ENCODE peak calls at places on chromosomes 2 and 18, in six cellular contexts. V is tibial artery, Y is LNCaP clone FGC, L is lower lobe of right lung, B is BJ, O is stomach. Z is an unnamed sample.

GRCh38 chr2:62250239-62250638 is 54.3 kb downstream of the B3GNT2 start:
- DNase-seq in L (no peak), O (no peak), V (no peak), Y (no peak), B (no peak), Z (no peak)

GRCh38 chr18:47680488-47680887 is 250.0 kb downstream of the SMAD2 start:
- DNase-seq in V (no peak), O (no peak), B (no peak), L (no peak), Y (no peak), Z (no peak)

GRCh38 chr2:235642446-235643107 is 148.7 kb downstream of the AGAP1 start:
- DNase-seq in Y (no peak), B (no peak), V (no peak), L (no peak), O (no peak), Z (no peak)

GRCh38 chr2:109393211-109393610 is 220.6 kb downstream of the SEPTIN10 start:
- DNase-seq in B (no peak), Y (no peak), O (no peak), L (no peak), V (no peak), Z (no peak)

GRCh38 chr18:9455718-9456511 is 19.4 kb upstream of the RALBP1 start:
- DNase-seq in Y (no peak), L (no peak), O (no peak), V (no peak), B (no peak), Z (no peak)

GRCh38 chr2:15142069-15142689 is 419.0 kb downstream of the NBAS start:
- DNase-seq in L (no peak), V (no peak), Y (no peak), B (no peak), O (no peak), Z (no peak)

GRCh38 chr2:126506786-126507185 is 149.2 kb upstream of the GYPC start:
- DNase-seq in O (no peak), L (no peak), Y (no peak), V (no peak), B (no peak), Z (no peak)

GRCh38 chr2:71512386-71512785 is 59.0 kb downstream of the DYSF start:
- DNase-seq in L (no peak), Y (no peak), O (no peak), V (peak; percentile 17), B (no peak), Z (no peak)

GRCh38 chr2:60558536-60558935 is 5.1 kb upstream of the BCL11A start:
- DNase-seq in Y (no peak), O (no peak), B (no peak), V (no peak), L (no peak), Z (no peak)

GRCh38 chr2:134518101-134518500 is 200.7 kb downstream of the TMEM163 start:
- DNase-seq in Y (peak; percentile 11), L (no peak), O (no peak), B (no peak), V (no peak), Z (no peak)

GRCh38 chr2:218396688-218397501 is 2.8 kb upstream of the CTDSP1 start:
- DNase-seq in B (no peak), L (peak; percentile 91), Y (no peak), O (peak; percentile 78), V (peak; percentile 92), Z (no peak)

GRCh38 chr2:68031546-68032160 is 31.2 kb downstream of the C1D start:
- DNase-seq in V (no peak), B (no peak), O (no peak), L (no peak), Y (peak; percentile 17), Z (peak; percentile 25)

DNA sequence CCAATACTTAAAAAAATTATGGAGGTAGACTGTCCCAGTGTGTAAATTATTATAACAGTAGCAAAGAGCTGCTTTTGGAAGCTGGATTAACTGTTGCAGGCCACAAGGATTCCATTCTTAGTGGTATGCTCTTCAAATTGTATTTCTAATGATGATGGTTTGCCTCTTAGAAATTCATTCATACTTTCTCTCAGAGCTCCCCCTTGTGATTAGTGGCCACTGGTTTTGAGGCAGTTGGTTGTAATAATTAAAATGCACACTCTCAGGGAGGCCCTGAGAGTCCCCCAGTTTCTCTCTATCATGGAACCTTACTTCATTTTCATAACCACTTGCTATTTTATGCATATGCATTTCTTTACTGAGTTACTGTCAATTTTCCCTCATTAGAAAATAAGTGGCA is 122.5 kb downstream of the PLA2R1 start:
- DNase-seq in L (no peak), V (no peak), Y (no peak), B (no peak), O (no peak), Z (no peak)
- TF ChIP-seq CTCF in L (peak; percentile 18), V (no peak), Y (peak; percentile 64), B (peak; percentile 36), O (no peak), Z (peak; percentile 65)

GRCh38 chr2:236663267-236663666 is 93.6 kb downstream of the ACKR3 start:
- DNase-seq in B (no peak), L (no peak), Y (no peak), O (no peak), V (peak; percentile 83), Z (peak; percentile 71)

GRCh38 chr2:236662231-236663160 is 92.9 kb downstream of the ACKR3 start:
- DNase-seq in Y (no peak), O (no peak), V (no peak), L (no peak), B (no peak), Z (no peak)

GRCh38 chr2:236663671-236664101 is 94.1 kb downstream of the ACKR3 start:
- DNase-seq in Y (no peak), O (no peak), B (peak; percentile 82), L (no peak), V (no peak), Z (peak; percentile 58)

GRCh38 chr2:236661064-236661761 is 91.6 kb downstream of the ACKR3 start:
- DNase-seq in O (no peak), V (no peak), L (no peak), Y (peak; percentile 45), B (no peak), Z (no peak)

DNA sequence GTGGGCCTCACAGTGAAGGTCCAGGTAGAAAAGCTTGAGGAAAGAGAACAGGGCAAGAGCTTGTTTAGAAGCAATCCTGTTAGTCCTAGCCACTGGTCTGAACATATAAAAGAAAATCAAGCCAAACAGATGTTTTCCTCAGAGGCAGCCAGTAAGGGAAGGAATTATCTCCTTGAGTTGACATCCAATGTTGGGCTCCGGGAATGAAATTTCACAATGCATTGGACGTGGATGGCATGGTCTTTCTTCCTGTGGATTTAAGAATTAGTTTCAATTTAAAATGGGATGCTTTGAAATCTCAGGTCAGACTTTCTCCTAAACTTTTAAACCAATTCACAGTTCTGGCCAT is 92.1 kb downstream of the ACKR3 start:
- DNase-seq in Y (no peak), L (no peak), V (no peak), O (no peak), B (no peak), Z (no peak)
- H3K4me3 ChIP-seq in Y (no peak overlapping the region), L (no peak overlapping the region), V (no peak overlapping the region), O (no peak overlapping the region), B (no peak overlapping the region), Z (no peak overlapping the region)

GRCh38 chr2:41394541-41394940 is 653.3 kb upstream of the PKDCC start:
- DNase-seq in L (no peak), V (no peak), O (no peak), Y (no peak), B (no peak), Z (no peak)

GRCh38 chr2:41395692-41396091 is 652.1 kb upstream of the PKDCC start:
- DNase-seq in L (no peak), B (no peak), V (no peak), O (no peak), Y (no peak), Z (no peak)

GRCh38 chr2:41405429-41405828 is 642.4 kb upstream of the PKDCC start:
- DNase-seq in L (no peak), Y (no peak), B (no peak), V (no peak), O (no peak), Z (no peak)

DNA sequence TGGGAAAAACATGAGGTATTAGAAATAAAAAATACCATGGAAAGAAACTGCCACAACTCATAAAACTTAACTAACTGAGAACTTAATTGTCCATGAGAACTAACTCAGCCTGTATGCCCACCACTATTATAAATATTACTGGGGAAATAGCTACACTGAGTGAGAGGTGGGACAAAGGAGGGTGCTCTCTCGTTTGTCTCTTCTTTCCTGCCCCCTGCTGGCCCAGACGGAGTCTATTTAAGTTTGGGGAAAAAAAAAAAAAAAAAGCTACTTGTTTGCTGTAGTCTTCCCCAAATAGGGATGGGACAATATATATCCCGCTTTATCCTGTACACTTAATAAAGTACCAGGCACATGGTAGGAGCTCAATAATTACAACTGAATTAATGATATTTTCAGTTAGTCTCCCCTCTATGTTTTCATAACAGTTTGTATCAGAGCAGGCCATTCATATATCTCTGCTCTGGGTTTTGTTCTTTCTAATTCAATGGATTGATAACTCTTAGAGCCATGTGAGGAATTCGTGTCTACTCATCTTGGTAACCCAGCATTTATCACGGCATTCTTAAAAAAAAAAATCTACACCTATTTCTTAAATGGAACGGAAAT is 647.7 kb upstream of the PKDCC start:
- DNase-seq in O (no peak), L (no peak), Y (no peak), V (no peak), B (no peak), Z (no peak)
- TF ChIP-seq CTCF in O (no peak), L (peak; percentile 15), Y (peak; percentile 23), V (no peak), B (peak; percentile 40), Z (peak; percentile 55)

GRCh38 chr2:100321181-100321880 is 970 bp downstream of the LONRF2 start:
- DNase-seq in Y (no peak), L (peak; percentile 72), B (no peak), V (no peak), O (peak; percentile 55), Z (peak; percentile 12)
- H3K4me3 ChIP-seq in Y (peak overlapping the region; percentile 52), L (peak overlapping the region; percentile 52), B (peak overlapping the region; percentile 32), V (peak overlapping the region; percentile 62), O (peak overlapping the region; percentile 74), Z (peak overlapping the region; percentile 37)

DNA sequence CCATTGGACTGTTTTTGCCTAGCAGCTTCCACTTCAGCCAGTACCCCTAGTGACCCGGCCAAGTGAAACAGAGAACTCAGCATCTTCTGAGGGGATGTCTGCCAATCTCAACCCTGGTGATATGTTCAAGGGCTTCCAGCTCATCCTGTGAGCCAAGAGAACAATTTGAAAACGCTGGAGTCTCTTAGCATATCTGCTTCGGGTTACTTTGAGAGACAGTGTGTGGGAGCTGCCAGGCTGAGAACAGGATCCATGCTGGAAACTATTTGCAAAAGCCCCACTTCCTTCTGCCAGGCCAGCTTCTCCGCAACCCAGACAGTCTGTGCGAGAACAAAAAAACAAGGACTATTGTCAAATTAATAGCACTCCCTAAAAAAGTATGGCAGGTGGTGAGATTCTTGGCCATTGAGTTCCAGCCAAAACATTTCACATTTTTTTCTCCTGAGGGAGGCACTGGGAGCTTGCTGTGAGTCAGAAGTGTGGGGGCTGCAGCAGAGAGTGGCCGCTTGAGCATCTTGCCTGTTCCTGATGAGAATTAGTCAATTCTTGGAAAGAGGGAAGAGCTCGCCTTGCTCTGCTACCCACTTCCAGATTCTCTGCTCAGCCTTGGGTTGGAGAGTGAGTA is 395.6 kb upstream of the TRIB2 start:
- DNase-seq in L (no peak), Y (no peak), B (peak; percentile 76), V (peak; percentile 86), O (no peak), Z (no peak)
- TF ChIP-seq CTCF in L (no peak), Y (no peak), B (peak; percentile 23), V (no peak), O (no peak), Z (no peak)

GRCh38 chr2:223460774-223461211 is 141.4 kb downstream of the SCG2 start:
- DNase-seq in L (no peak), O (no peak), V (no peak), Y (no peak), B (peak; percentile 26), Z (no peak)
- H3K4me3 ChIP-seq in L (no peak overlapping the region), O (no peak overlapping the region), V (no peak overlapping the region), Y (no peak overlapping the region), B (no peak overlapping the region), Z (no peak overlapping the region)